ENCODE peak calls at places on chromosomes 16 and 17, in five cellular contexts. I is astrocyte, J is body of pancreas, S is heart left ventricle, K is NT2/D1. Y is an unnamed sample. For H3K36me3 and H3K4me1, the result is how much of the 10 kb centered on the place peaks cover.

GRCh38 chr17:329794-330420 is 22.7 kb downstream of the RPH3AL start:
- DNase-seq in I (no peak), J (no peak), S (no peak), K (no peak), Y (no peak)

GRCh38 chr17:71472809-71473789 is 647.7 kb upstream of the SOX9 start:
- DNase-seq in I (peak), J (peak), S (no peak), K (peak), Y (peak)

GRCh38 chr16:17420821-17421220 is 49.9 kb downstream of the XYLT1 start:
- DNase-seq in I (peak), J (no peak), S (no peak), K (no peak), Y (no peak)

GRCh38 chr16:49619811-49620157 is 236.1 kb downstream of the ZNF423 start:
- DNase-seq in I (no peak), J (no peak), S (no peak), K (no peak), Y (no peak)

GRCh38 chr17:17096438-17097178 is 54.4 kb downstream of the MPRIP start:
- DNase-seq in I (peak), J (peak), S (no peak), K (no peak), Y (no peak)

GRCh38 chr16:35152067-35152627 is 1692.7 kb downstream of the TP53TG3F start:
- DNase-seq in I (no peak), J (no peak), S (no peak), K (no peak), Y (no peak)

GRCh38 chr16:57477531-57478202 is 8.6 kb downstream of the DOK4 start:
- DNase-seq in I (no peak), J (no peak), S (no peak), K (no peak), Y (no peak)

GRCh38 chr16:1223355-1224214 is 1.5 kb downstream of the TPSG1 start:
- DNase-seq in I (no peak), J (no peak), S (no peak), K (no peak), Y (no peak)

GRCh38 chr16:87847785-87848675 is 21.3 kb downstream of the SLC7A5 start:
- DNase-seq in I (no peak), J (peak), S (no peak), K (no peak), Y (no peak)

GRCh38 chr16:51359141-51359960 is 208.3 kb upstream of the SALL1 start:
- DNase-seq in I (no peak), J (peak), S (peak), K (peak), Y (peak)

GRCh38 chr17:56441331-56441730 is 152.2 kb upstream of the NOG start:
- DNase-seq in I (peak), J (peak), S (peak), K (no peak), Y (no peak)

GRCh38 chr16:13883881-13884280 is 36.1 kb upstream of the ERCC4 start:
- DNase-seq in I (peak), J (no peak), S (no peak), K (no peak), Y (no peak)

GRCh38 chr17:21573961-21574610 is 118.2 kb upstream of the KCNJ18 start:
- DNase-seq in I (no peak), J (peak), S (peak), K (no peak), Y (peak)

GRCh38 chr16:8113843-8114242 is 476.5 kb downstream of the TMEM114 start:
- DNase-seq in I (no peak), J (no peak), S (no peak), K (no peak), Y (no peak)

GRCh38 chr16:12059216-12059769 is 82.8 kb downstream of the SNX29 start:
- DNase-seq in I (no peak), J (no peak), S (peak), K (no peak), Y (no peak)

GRCh38 chr17:52678211-52678610 is 519.7 kb upstream of the CA10 start:
- DNase-seq in I (no peak), J (no peak), S (no peak), K (no peak), Y (no peak)

GRCh38 chr16:85100265-85100664 is 12.0 kb downstream of the CIBAR2 start:
- DNase-seq in I (no peak), J (no peak), S (no peak), K (no peak), Y (no peak)

GRCh38 chr17:82332669-82333278 is 792 bp downstream of the SECTM1 start:
- DNase-seq in I (peak), J (peak), S (peak), K (no peak), Y (no peak)

GRCh38 chr17:14356043-14356637 is 55.3 kb downstream of the HS3ST3B1 start:
- DNase-seq in I (no peak), J (no peak), S (no peak), K (peak), Y (no peak)

GRCh38 chr16:50505714-50506542 is 42.3 kb upstream of the NKD1 start:
- DNase-seq in I (no peak), J (no peak), S (no peak), K (peak), Y (no peak)

GRCh38 chr16:752008-752315 is 8.6 kb upstream of the MSLN start:
- DNase-seq in I (no peak), J (no peak), S (no peak), K (peak), Y (no peak)

GRCh38 chr17:17783825-17784598 is 52.8 kb downstream of the SREBF1 start:
- DNase-seq in I (peak), J (peak), S (peak), K (no peak), Y (no peak)

GRCh38 chr17:80261159-80261894 is 675 bp downstream of the RNF213 start:
- DNase-seq in I (no peak), J (peak), S (no peak), K (peak), Y (peak)

GRCh38 chr16:74660383-74660782 is 6.3 kb downstream of the RFWD3 start:
- DNase-seq in I (no peak), J (no peak), S (no peak), K (no peak), Y (no peak)

GRCh38 chr16:87563714-87564523 is 38.4 kb upstream of the JPH3 start:
- DNase-seq in I (no peak), J (no peak), S (no peak), K (no peak), Y (no peak)

GRCh38 chr17:44967907-44968224 is 237 bp downstream of the C1QL1 start:
- DNase-seq in I (no peak), J (no peak), S (no peak), K (no peak), Y (no peak)

GRCh38 chr17:9916108-9916507 is 11.0 kb upstream of the RCVRN start:
- DNase-seq in I (no peak), J (no peak), S (no peak), K (no peak), Y (no peak)

GRCh38 chr17:49000943-49001342 is 3.8 kb downstream of the IGF2BP1 start:
- DNase-seq in I (peak), J (no peak), S (no peak), K (no peak), Y (no peak)

GRCh38 chr16:53156516-53156915 is 101.7 kb downstream of the CHD9 start:
- DNase-seq in I (peak), J (no peak), S (no peak), K (no peak), Y (no peak)

DNA sequence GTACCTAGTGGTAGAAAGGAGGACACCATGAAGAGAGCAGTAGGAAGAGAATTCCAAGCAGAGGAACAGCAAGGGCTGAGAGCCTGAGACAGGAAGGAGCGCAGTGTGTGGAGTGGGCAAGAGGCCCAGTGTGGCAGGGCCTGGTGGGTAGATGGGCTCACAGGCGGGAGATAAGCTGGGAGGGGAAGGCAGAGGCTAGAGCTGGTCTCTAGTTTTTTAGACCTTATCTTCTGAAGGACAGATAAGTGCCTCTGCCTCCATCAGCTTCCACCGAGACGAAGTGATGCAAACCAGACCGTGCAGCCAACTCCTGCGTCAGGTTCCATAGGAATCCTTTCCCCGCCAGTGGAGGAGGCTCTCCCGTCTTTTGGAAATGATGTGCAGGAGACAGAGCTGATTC is 33.6 kb downstream of the CDH1 start:
- DNase-seq in I (no peak), J (no peak), S (no peak), K (no peak), Y (no peak)
- H3K36me3 ChIP-seq in I (under half), J (under half), S (under half), K (under half), Y (under half)

GRCh38 chr16:27174798-27175197 is 28.5 kb upstream of the KDM8 start:
- DNase-seq in I (peak), J (no peak), S (no peak), K (no peak), Y (no peak)

GRCh38 chr16:27171584-27171983 is 31.7 kb upstream of the KDM8 start:
- DNase-seq in I (no peak), J (no peak), S (no peak), K (no peak), Y (no peak)

GRCh38 chr16:27175888-27176287 is 27.4 kb upstream of the KDM8 start:
- DNase-seq in I (no peak), J (no peak), S (no peak), K (no peak), Y (no peak)

GRCh38 chr16:27177031-27177774 is 26.1 kb upstream of the KDM8 start:
- DNase-seq in I (peak), J (no peak), S (no peak), K (no peak), Y (no peak)

DNA sequence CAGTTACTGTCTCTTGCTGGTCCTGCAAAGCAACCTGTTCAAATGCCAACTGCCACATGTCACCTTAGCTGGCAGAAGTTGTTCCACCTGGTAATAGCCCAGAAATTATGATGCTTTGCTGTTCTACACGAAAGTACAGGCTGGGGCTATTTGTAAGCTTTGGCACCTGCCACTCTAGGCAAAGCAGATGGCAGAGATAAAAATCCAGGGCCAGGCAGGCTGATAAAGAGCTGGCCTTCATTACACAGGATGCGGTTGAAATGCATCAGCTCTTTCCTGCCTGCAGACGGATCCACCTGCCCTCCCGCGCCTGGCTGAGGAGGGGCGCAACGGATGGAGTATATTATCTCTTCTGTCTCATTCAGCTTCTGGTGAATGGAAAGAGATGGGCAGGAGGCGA is 29.3 kb upstream of the KDM8 start:
- DNase-seq in I (no peak), J (no peak), S (no peak), K (no peak), Y (peak)
- H3K4me1 ChIP-seq in I (under half), J (under half), S (under half), K (under half), Y (under half)

DNA sequence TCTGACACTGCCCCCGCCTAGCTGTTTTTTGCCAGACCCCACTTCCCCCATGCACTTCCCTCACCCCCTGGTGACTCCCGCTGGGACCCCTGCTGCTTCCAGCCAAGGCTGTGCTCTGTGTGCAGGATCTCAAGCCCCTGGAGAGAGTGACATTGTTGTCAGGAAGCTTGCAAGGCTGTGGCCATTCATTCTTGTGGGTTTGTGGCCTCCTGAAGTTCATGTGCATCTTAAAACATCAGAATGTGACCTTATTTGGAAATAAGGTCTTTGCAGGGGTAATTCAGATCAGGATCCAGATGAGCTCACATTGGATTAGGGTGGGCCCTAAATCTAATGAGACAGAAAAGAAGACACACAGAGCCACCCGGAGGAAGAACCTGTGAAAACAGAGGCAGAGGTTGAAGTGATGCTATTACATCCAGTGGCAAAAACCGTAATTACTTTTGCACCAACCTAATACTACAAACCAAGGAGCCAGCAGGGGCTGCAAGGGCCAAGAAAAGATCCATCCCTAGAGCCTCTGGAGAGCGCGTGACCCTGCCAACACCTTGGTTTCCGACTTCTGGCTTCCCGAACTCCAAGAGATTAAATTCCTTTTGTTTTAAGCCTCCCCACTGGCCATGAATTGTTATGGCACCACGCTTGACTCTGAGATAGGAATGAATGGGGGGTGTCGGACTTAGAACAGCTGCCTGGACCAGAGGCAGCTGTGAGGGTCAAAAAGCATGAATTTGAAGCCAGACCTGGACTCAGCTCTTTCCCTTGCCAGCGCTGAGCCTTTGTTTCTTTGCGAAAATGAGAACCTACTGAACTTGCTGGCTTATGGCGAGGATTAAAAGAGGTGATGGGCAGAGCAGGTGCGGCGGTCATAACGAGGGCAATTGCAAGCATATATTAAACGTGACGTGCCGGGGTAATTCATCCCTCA is 75.5 kb downstream of the BMERB1 start:
- DNase-seq in I (peak), J (no peak), S (no peak), K (no peak), Y (no peak)
- H3K4me3 ChIP-seq in I (no peak), J (no peak), S (no peak), K (no peak), Y (no peak)

GRCh38 chr17:3645310-3645709 is 8.8 kb downstream of the CTNS start:
- DNase-seq in I (no peak), J (no peak), S (no peak), K (no peak), Y (no peak)
- H3K36me3 ChIP-seq in I (under half), J (under half), S (under half), K (half or more), Y (under half)

GRCh38 chr16:86508028-86508946 is 2.0 kb upstream of the FOXF1 start:
- DNase-seq in I (no peak), J (no peak), S (no peak), K (no peak), Y (no peak)
- H3K4me1 ChIP-seq in I (under half), J (under half), S (under half), K (under half), Y (under half)

DNA sequence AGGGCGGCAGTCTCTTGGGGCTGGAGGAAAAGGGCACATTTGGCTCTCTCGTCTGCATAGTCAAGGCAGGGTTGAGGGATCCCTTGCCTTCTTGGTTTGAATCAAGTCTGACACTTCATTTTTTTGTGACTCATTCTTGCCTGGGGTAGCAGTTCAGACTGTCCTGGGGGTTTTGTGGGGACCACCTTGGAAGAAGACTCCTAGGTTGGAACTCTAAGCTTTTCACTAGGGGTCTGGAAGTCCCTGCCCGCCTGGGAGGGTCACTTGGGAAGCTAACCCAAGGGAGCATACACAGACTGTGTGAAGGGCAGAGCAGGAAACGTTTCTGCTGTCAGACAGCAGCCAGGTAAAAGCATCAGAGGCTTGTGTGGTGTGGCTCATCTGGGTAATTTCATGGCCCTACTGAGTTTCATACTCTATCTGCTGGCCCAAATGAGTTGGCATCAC is 11.2 kb downstream of the YPEL2 start:
- DNase-seq in I (no peak), J (no peak), S (no peak), K (no peak), Y (no peak)
- H3K4me3 ChIP-seq in I (no peak), J (no peak), S (no peak), K (no peak), Y (no peak)

GRCh38 chr17:30996481-30996880 is 25.6 kb downstream of the RNF135 start:
- DNase-seq in I (no peak), J (no peak), S (no peak), K (no peak), Y (no peak)
- H3K36me3 ChIP-seq in I (under half), J (under half), S (under half), K (under half), Y (under half)